ENCODE peak calls at places on chromosomes 6 and 20, in four cellular contexts. M is esophagus muscularis mucosa, F is lung, G is MM.1S. N is an unnamed sample.

GRCh38 chr6:72032056-72032455 is 145.7 kb downstream of the RIMS1 start:
- DNase-seq in M (no peak), F (no peak), G (no peak), N (no peak)

GRCh38 chr6:34115396-34116314 is 30.2 kb downstream of the GRM4 start:
- DNase-seq in M (no peak), F (no peak), G (peak; percentile 10), N (peak; percentile 17)

GRCh38 chr20:63696628-63697356 is at the start of gene TNFRSF6B:
- DNase-seq in M (no peak), F (no peak), G (no peak), N (peak; percentile 41)

GRCh38 chr20:53468583-53468982 is 125.1 kb downstream of the ZNF217 start:
- DNase-seq in M (no peak), F (no peak), G (no peak), N (no peak)

GRCh38 chr20:58552366-58552934 is 37.3 kb upstream of the APCDD1L start:
- DNase-seq in M (no peak), F (no peak), G (no peak), N (no peak)

GRCh38 chr6:109102762-109103161 is 7.5 kb downstream of the CEP57L1 start:
- DNase-seq in M (no peak), F (no peak), G (no peak), N (no peak)

GRCh38 chr6:43221046-43221773 is 8.1 kb downstream of the DNPH1 start:
- DNase-seq in M (no peak), F (no peak), G (no peak), N (peak; percentile 21)

GRCh38 chr20:25178563-25179438 is 16.7 kb upstream of the ENTPD6 start:
- DNase-seq in M (no peak), F (peak; percentile 87), G (peak; percentile 48), N (peak; percentile 47)

GRCh38 chr20:25481918-25482253 is 74.4 kb downstream of the GINS1 start:
- DNase-seq in M (no peak), F (no peak), G (no peak), N (no peak)

GRCh38 chr6:111565316-111566221 is 40.1 kb downstream of the TRAF3IP2 start:
- DNase-seq in M (no peak), F (no peak), G (no peak), N (no peak)

GRCh38 chr6:84549912-84550311 is 214.5 kb downstream of the TBX18 start:
- DNase-seq in M (no peak), F (no peak), G (no peak), N (no peak)

GRCh38 chr20:10644458-10645204 is 29.2 kb downstream of the JAG1 start:
- DNase-seq in M (no peak), F (no peak), G (peak; percentile 46), N (no peak)

GRCh38 chr6:41736800-41737555 is 1.6 kb upstream of the TFEB start:
- DNase-seq in M (no peak), F (no peak), G (no peak), N (no peak)

GRCh38 chr6:163717106-163717764 is 302.7 kb downstream of the QKI start:
- DNase-seq in M (no peak), F (no peak), G (no peak), N (no peak)

GRCh38 chr6:45445749-45446454 is 68.2 kb upstream of the SUPT3H start:
- DNase-seq in M (peak; percentile 92), F (peak; percentile 84), G (no peak), N (peak; percentile 88)

GRCh38 chr6:149079911-149080501 is 237.5 kb upstream of the TAB2 start:
- DNase-seq in M (no peak), F (no peak), G (no peak), N (peak; percentile 71)

GRCh38 chr6:3421763-3422456 is 34.9 kb downstream of the SLC22A23 start:
- DNase-seq in M (no peak), F (no peak), G (no peak), N (no peak)

GRCh38 chr6:35230950-35231349 is 17.2 kb downstream of the SCUBE3 start:
- DNase-seq in M (no peak), F (peak; percentile 37), G (no peak), N (peak; percentile 50)

GRCh38 chr20:34621383-34622367 is 55.2 kb downstream of the PIGU start:
- DNase-seq in M (no peak), F (no peak), G (no peak), N (no peak)

GRCh38 chr20:13228771-13229170 is 7.7 kb downstream of the ISM1 start:
- DNase-seq in M (no peak), F (no peak), G (no peak), N (no peak)

GRCh38 chr6:76000629-76001028 is 71.8 kb downstream of the IMPG1 start:
- DNase-seq in M (no peak), F (no peak), G (no peak), N (no peak)

GRCh38 chr20:23049933-23050838 is 714 bp upstream of the THBD start:
- DNase-seq in M (no peak), F (peak; percentile 67), G (no peak), N (peak; percentile 47)

DNA sequence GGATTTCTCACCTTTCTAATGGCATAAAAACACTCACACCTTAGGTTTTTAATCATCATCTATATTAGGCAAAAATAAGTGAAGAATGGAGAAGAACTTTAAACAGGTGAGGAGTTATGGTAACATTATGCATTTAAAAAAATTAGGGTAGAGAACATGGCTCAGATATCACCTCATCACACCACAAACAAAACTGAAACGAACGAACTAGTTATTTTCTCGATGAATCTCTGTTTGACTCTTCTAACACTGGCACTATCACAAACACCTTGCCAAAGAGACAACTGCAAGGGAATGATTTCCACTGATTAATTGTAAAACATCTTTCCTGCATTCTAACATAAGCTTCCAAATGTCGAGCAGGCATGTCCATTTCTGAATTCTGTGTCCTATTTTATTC is 286.1 kb upstream of the GJE1 start:
- DNase-seq in M (no peak), F (no peak), G (no peak), N (no peak)
- H3K36me3 ChIP-seq in M (no peaks in the 10 kb centered on the region), F (no peaks in the 10 kb centered on the region), G (no peaks in the 10 kb centered on the region), N (no peaks in the 10 kb centered on the region)

GRCh38 chr6:44302856-44303255 is 10.3 kb downstream of the AARS2 start:
- DNase-seq in M (no peak), F (no peak), G (no peak), N (no peak)

GRCh38 chr6:44305200-44305725 is 7.9 kb downstream of the AARS2 start:
- DNase-seq in M (no peak), F (no peak), G (no peak), N (no peak)

GRCh38 chr6:44306710-44307109 is 6.4 kb downstream of the AARS2 start:
- DNase-seq in M (no peak), F (no peak), G (no peak), N (no peak)

GRCh38 chr6:44303842-44304241 is 9.3 kb downstream of the AARS2 start:
- DNase-seq in M (no peak), F (no peak), G (no peak), N (no peak)

GRCh38 chr6:44304282-44305199 is 8.6 kb downstream of the AARS2 start:
- DNase-seq in M (no peak), F (no peak), G (peak; percentile 20), N (peak; percentile 41)
- H3K36me3 ChIP-seq in M (peaks cover 95% of the 10 kb centered on the region), F (no peaks in the 10 kb centered on the region), G (no peaks in the 10 kb centered on the region), N (peaks cover 75% of the 10 kb centered on the region)

GRCh38 chr20:45968081-45968671 is 3.8 kb downstream of the ZNF335 start:
- DNase-seq in M (no peak), F (no peak), G (no peak), N (no peak)
- H3K36me3 ChIP-seq in M (peaks cover 54% of the 10 kb centered on the region), F (peaks cover 15% of the 10 kb centered on the region), G (peaks cover 3% of the 10 kb centered on the region), N (no peaks in the 10 kb centered on the region)

GRCh38 chr6:79057746-79058145 is 20.3 kb downstream of the PHIP start:
- DNase-seq in M (no peak), F (no peak), G (no peak), N (no peak)
- H3K36me3 ChIP-seq in M (peaks cover 11% of the 10 kb centered on the region), F (peaks cover 14% of the 10 kb centered on the region), G (peaks cover 7% of the 10 kb centered on the region), N (no peaks in the 10 kb centered on the region)

DNA sequence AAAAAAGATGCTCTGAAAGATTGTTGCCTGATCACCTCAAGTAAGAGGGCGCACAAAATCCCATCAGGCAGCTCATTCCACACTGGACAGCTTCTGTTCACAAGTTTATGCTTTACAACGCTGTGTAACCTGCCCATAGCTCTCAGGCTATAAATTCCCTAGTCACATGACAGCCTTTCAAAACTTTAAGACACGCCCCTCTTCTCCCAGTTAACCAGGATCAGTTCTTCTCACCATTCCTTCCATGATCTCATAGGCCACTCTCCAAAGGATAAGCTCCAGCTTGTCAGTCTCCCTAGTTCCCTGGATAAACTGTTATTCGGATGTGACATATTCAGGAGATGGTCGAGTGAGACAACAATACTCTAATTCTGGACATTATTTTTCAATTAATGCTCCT is 15.0 kb downstream of the ADNP start:
- DNase-seq in M (no peak), F (no peak), G (no peak), N (no peak)
- H3K36me3 ChIP-seq in M (no peaks in the 10 kb centered on the region), F (no peaks in the 10 kb centered on the region), G (peaks cover 19% of the 10 kb centered on the region), N (no peaks in the 10 kb centered on the region)